ENCODE peak calls at places on chromosomes 2 and 18, in eight cellular contexts. F is right cardiac atrium; K is activated gamma-delta T cell treated with anti-CD3 and anti-CD28 coated beads, Interleukin-2, amount 50 U/mL, for 16 hours; H is stimulated activated naive CD8-positive, alpha-beta T cell treated with anti-CD3 and anti-CD28 coated beads, Interleukin-15, amount 100 ng/mL, for 72 hours; C is M059J; X is LoVo; P is activated naive CD4-positive, alpha-beta T cell treated with anti-CD3 and anti-CD28 coated beads for 36 hours; Q is fibroblast of the aortic adventitia. T is an unnamed sample.

GRCh38 chr18:37521500-37522465 is 43.8 kb downstream of the CELF4 start:
- DNase-seq in F (no peak), X (no peak), K (no peak), H (no peak), Q (no peak), C (no peak), P (no peak), T (no peak)

GRCh38 chr2:212831671-212832199 is 293.1 kb upstream of the ERBB4 start:
- DNase-seq in X (no peak), C (no peak), K (no peak), H (no peak), P (no peak), F (peak; percentile 54), Q (no peak), T (no peak)

GRCh38 chr2:98796775-98797544 is 66.0 kb upstream of the MGAT4A start:
- DNase-seq in K (no peak), X (no peak), C (no peak), F (no peak), Q (no peak), P (no peak), H (no peak), T (no peak)

GRCh38 chr2:241092677-241093076 is 9.4 kb downstream of the MTERF4 start:
- DNase-seq in F (no peak), X (no peak), K (no peak), P (no peak), H (no peak), Q (no peak), C (no peak), T (no peak)

GRCh38 chr2:55901941-55902340 is 21.6 kb downstream of the EFEMP1 start:
- DNase-seq in C (peak; percentile 71), F (no peak), X (no peak), P (no peak), H (no peak), Q (no peak), K (no peak), T (peak; percentile 94)

GRCh38 chr2:46364797-46365457 is 67.7 kb downstream of the EPAS1 start:
- DNase-seq in C (peak; percentile 57), P (peak; percentile 57), Q (peak; percentile 85), F (no peak), X (peak; percentile 55), H (no peak), K (peak; percentile 9), T (peak; percentile 43)

GRCh38 chr18:35933982-35934381 is 38.5 kb upstream of the RMP24 start:
- DNase-seq in C (peak; percentile 45), P (no peak), Q (no peak), K (no peak), H (no peak), F (no peak), X (peak; percentile 35), T (no peak)

GRCh38 chr2:163943403-163944356 is 207.9 kb upstream of the FIGN start:
- DNase-seq in K (no peak), C (no peak), Q (no peak), H (no peak), F (no peak), P (no peak), X (no peak), T (no peak)

GRCh38 chr2:140085674-140086073 is 1305.5 kb upstream of the NXPH2 start:
- DNase-seq in P (no peak), C (no peak), Q (peak; percentile 26), X (no peak), H (no peak), F (no peak), K (no peak), T (no peak)

GRCh38 chr2:232310690-232311089 is 67.9 kb upstream of the ALPP start:
- DNase-seq in Q (no peak), C (no peak), X (no peak), P (no peak), F (no peak), K (no peak), H (no peak), T (no peak)

T was measured in astrocyte.